ENCODE peak calls at places on chromosome 9, in six cellular contexts. U, Z, R, W, D and S are unnamed samples.

GRCh38 chr9:120183615-120184014 is 396.4 kb downstream of the CDK5RAP2 start:
- DNase-seq in U (no peak), Z (no peak), W (no peak), R (no peak), D (no peak), S (no peak)

GRCh38 chr9:928363-929042 is 48.0 kb upstream of the DMRT3 start:
- DNase-seq in D (no peak), U (no peak), R (peak), Z (no peak), W (peak), S (no peak)

GRCh38 chr9:112532427-112532826 is 45.8 kb downstream of the KIAA1958 start:
- DNase-seq in W (no peak), R (peak), U (no peak), D (no peak), Z (no peak), S (peak)

GRCh38 chr9:135663451-135663770 is 302 bp downstream of the LCN9 start:
- DNase-seq in R (no peak), U (no peak), W (no peak), Z (no peak), D (no peak), S (no peak)

GRCh38 chr9:3628239-3628638 is 102.4 kb upstream of the RFX3 start:
- DNase-seq in Z (no peak), D (no peak), R (no peak), U (no peak), W (no peak), S (no peak)

GRCh38 chr9:14314424-14314928 is 535 bp upstream of the NFIB start:
- DNase-seq in W (peak), R (peak), U (peak), Z (peak), D (no peak), S (no peak)

GRCh38 chr9:75896193-75896592 is 5.7 kb downstream of the PCSK5 start:
- DNase-seq in D (no peak), Z (no peak), U (no peak), R (no peak), W (no peak), S (no peak)

GRCh38 chr9:101702257-101702656 is 36.2 kb downstream of the GRIN3A start:
- DNase-seq in U (no peak), D (no peak), R (no peak), W (no peak), Z (no peak), S (no peak)

GRCh38 chr9:131125038-131125287 is 423 bp upstream of the NUP214 start:
- DNase-seq in D (no peak), Z (no peak), W (no peak), R (no peak), U (no peak), S (no peak)

GRCh38 chr9:118578467-118578866 is 790.8 kb downstream of the BRINP1 start:
- DNase-seq in D (no peak), U (no peak), Z (no peak), R (no peak), W (no peak), S (no peak)

GRCh38 chr9:133119461-133120342 is 1.3 kb downstream of the RALGDS start:
- DNase-seq in Z (peak), U (peak), W (no peak), D (no peak), R (no peak), S (no peak)

GRCh38 chr9:5971740-5972139 is 43.7 kb downstream of the RANBP6 start:
- DNase-seq in Z (no peak), R (no peak), U (no peak), D (no peak), W (no peak), S (no peak)

GRCh38 chr9:13568851-13569618 is 289.5 kb upstream of the MPDZ start:
- DNase-seq in Z (no peak), D (no peak), R (no peak), W (no peak), U (no peak), S (no peak)

GRCh38 chr9:120702075-120702474 is 12.2 kb downstream of the MEGF9 start:
- DNase-seq in Z (no peak), D (no peak), W (peak), R (no peak), U (no peak), S (no peak)

GRCh38 chr9:95305770-95306492 is 11.6 kb downstream of the FANCC start:
- DNase-seq in U (no peak), D (no peak), R (no peak), Z (no peak), W (no peak), S (no peak)

GRCh38 chr9:18390393-18390792 is 83.6 kb upstream of the ADAMTSL1 start:
- DNase-seq in Z (no peak), W (no peak), R (no peak), U (no peak), D (no peak), S (no peak)

GRCh38 chr9:132994410-132995120 is 16.1 kb downstream of the GFI1B start:
- DNase-seq in R (peak), D (peak), Z (peak), U (no peak), W (no peak), S (peak)

GRCh38 chr9:94861589-94862241 is 135.2 kb downstream of the AOPEP start:
- DNase-seq in R (no peak), U (no peak), W (no peak), D (no peak), Z (no peak), S (no peak)

GRCh38 chr9:124593080-124594058 is 86.2 kb upstream of the NR5A1 start:
- DNase-seq in Z (no peak), U (no peak), D (no peak), W (no peak), R (no peak), S (no peak)

GRCh38 chr9:764105-764524 is 77.4 kb upstream of the DMRT1 start:
- DNase-seq in R (peak), W (peak), D (peak), Z (peak), U (no peak), S (no peak)

GRCh38 chr9:111375817-111376564 is 46.0 kb upstream of the OR2K2 start:
- DNase-seq in U (no peak), Z (no peak), R (no peak), D (no peak), W (no peak), S (no peak)

GRCh38 chr9:121557581-121558422 is 58.2 kb upstream of the GGTA1 start:
- DNase-seq in U (peak), D (peak), W (no peak), Z (peak), R (peak), S (peak)

GRCh38 chr9:74951725-74952151 is 974 bp downstream of the C9orf40 start:
- DNase-seq in Z (peak), R (peak), D (peak), W (peak), U (peak), S (peak)

GRCh38 chr9:18343799-18344198 is 130.2 kb upstream of the ADAMTSL1 start:
- DNase-seq in R (no peak), W (no peak), D (no peak), Z (no peak), U (no peak), S (no peak)

GRCh38 chr9:110977259-110977709 is 61.0 kb downstream of the LPAR1 start:
- DNase-seq in Z (no peak), R (no peak), W (no peak), D (no peak), U (no peak), S (no peak)

GRCh38 chr9:16265671-16266070 is 604.8 kb downstream of the BNC2 start:
- DNase-seq in U (no peak), D (no peak), R (no peak), W (no peak), Z (no peak), S (no peak)

GRCh38 chr9:14433293-14433818 is 119.4 kb upstream of the NFIB start:
- DNase-seq in W (no peak), U (no peak), D (no peak), Z (no peak), R (no peak), S (no peak)

GRCh38 chr9:121692606-121693505 is 41.4 kb downstream of the DAB2IP start:
- DNase-seq in Z (no peak), U (no peak), R (no peak), D (no peak), W (peak), S (no peak)

GRCh38 chr9:105968811-105969466 is 274.6 kb downstream of the TMEM38B start:
- DNase-seq in D (no peak), R (no peak), Z (no peak), W (no peak), U (no peak), S (no peak)

GRCh38 chr9:124708633-124709032 is 62.5 kb downstream of the NR6A1 start:
- DNase-seq in R (peak), D (no peak), W (peak), Z (no peak), U (no peak), S (no peak)

GRCh38 chr9:130885422-130886375 is 10.9 kb downstream of the QRFP start:
- DNase-seq in D (peak), U (no peak), R (no peak), W (no peak), Z (no peak), S (peak)

GRCh38 chr9:37994639-37995347 is 74.2 kb downstream of the SHB start:
- DNase-seq in Z (peak), R (peak), U (peak), D (peak), W (no peak), S (peak)

GRCh38 chr9:14433841-14434511 is 120.0 kb upstream of the NFIB start:
- DNase-seq in U (no peak), W (peak), Z (no peak), D (no peak), R (no peak), S (no peak)

GRCh38 chr9:69817202-69817601 is 3.4 kb upstream of the CFAP95 start:
- DNase-seq in U (no peak), W (no peak), D (no peak), R (no peak), Z (no peak), S (no peak)

GRCh38 chr9:132486706-132487350 is 76.8 kb downstream of the CFAP77 start:
- DNase-seq in Z (no peak), U (no peak), R (no peak), W (no peak), D (no peak), S (peak)

GRCh38 chr9:131839281-131840084 is 99.6 kb upstream of the RAPGEF1 start:
- DNase-seq in U (no peak), W (no peak), R (peak), D (no peak), Z (no peak), S (no peak)

GRCh38 chr9:85258823-85259370 is 482.9 kb downstream of the AGTPBP1 start:
- DNase-seq in U (peak), Z (peak), D (no peak), W (peak), R (peak), S (peak)

DNA sequence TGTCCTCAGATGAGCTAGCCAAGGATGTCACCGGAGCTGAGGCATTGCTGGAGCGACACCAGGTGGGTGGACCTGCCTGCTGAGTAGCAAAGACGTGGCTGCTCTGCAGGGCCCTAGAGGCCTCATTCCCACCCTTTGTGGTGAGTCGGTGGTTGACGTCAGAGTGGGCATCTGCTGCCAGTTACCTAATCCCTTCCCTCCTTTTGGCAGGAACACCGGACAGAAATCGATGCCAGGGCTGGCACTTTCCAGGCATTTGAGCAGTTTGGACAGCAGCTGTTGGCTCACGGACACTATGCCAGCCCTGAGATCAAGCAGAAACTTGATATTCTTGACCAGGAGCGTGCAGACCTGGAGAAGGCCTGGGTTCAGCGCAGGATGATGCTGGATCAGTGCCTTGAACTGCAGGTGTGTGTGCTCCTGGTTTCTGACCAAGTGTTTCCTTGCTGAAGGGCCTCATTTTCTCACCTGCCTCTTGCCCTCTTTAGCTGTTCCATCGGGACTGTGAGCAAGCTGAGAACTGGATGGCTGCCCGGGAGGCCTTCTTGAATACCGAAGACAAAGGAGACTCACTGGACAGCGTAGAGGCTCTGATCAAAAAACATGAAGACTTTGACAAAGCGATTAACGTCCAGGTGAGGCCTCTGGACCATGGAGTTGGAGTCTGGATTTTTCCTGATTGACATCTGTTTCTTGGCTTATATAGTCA is 48.9 kb downstream of the DYNC2I2 start:
- DNase-seq in W (no peak), U (no peak), R (peak), D (no peak), Z (peak), S (no peak)
- TF ChIP-seq POLR2AphosphoS5 in W (no peak), U (no peak), R (peak), D (peak), Z (peak), S (no peak)

GRCh38 chr9:116156621-116157314 is 3.2 kb downstream of the PAPPA start:
- DNase-seq in U (peak), R (peak), D (no peak), Z (no peak), W (no peak), S (peak)
- TF ChIP-seq POLR2A in U (no peak), R (no peak), D (no peak), Z (no peak), W (no peak), S (no peak)

DNA sequence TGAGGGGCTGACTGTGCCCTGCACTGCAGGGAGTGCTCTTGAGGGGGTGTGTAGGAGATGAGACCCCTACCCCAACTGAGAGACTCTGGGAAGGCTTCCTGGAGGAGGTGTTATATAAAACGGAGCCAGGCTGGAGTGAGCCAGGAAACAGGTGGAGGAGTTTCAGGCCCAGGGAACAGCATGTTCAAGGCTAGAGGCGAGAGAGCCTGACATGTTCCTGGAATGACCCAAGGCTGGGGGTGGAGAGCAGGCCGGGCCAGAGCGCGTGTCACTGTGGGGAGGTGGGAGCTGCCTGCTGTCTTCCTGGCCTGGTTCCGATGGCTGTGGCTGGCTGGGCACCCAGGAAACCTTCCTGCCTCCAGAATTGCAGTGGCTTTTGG is 48.7 kb downstream of the RXRA start:
- DNase-seq in W (no peak), D (no peak), U (no peak), Z (peak), R (no peak), S (peak)
- TF ChIP-seq POLR2AphosphoS5 in W (no peak), D (peak), U (no peak), Z (peak), R (peak), S (peak)

DNA sequence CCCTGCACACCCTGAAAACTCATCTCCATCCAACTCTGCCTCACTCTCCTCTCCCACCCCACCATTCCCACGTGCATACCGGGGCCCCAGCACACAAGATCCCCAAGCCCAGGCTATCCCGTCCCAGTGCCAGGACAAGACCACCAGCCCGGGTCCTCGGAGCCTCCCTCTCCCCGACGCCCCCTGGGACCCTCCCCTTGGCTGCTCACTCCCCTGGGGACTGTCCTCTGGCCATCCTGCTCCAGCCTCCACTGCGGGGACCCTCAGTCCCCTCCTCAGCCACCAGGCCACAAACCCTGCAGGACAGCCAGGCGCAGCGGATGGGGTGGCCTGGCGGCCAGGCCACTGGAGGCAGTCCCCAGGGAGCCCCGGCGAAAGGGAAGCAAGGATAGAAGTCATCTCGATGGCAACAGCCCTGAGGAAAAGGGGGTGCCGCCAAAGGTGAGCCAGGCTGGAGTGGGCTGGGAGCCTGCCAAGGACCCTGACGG is 62.8 kb downstream of the C9orf50 start:
- DNase-seq in Z (no peak), U (no peak), D (no peak), R (no peak), W (no peak), S (no peak)
- TF ChIP-seq POLR2A in Z (no peak), U (no peak), D (no peak), R (no peak), W (no peak), S (no peak)